ENCODE peak calls at places on chromosomes 3 and 15, in eight cellular contexts. Q is fibroblast of lung, D is heart right ventricle, C is testis, S is tibial artery, X is HepG2, G is colonic mucosa, R is neural progenitor cell. H is an unnamed sample.
A peak's percentile ranks its signal among the peaks of the same experiment; 100 is the strongest.

GRCh38 chr3:171451915-171452707 is 8.1 kb downstream of the TNIK start:
- DNase-seq in Q (no peak), D (no peak), C (no peak), S (no peak), X (no peak), G (no peak), R (no peak), H (no peak)

GRCh38 chr15:75606711-75607684 is 18.5 kb downstream of the SNUPN start:
- DNase-seq in Q (no peak), D (no peak), C (no peak), S (no peak), X (no peak), G (no peak), R (no peak), H (no peak)

GRCh38 chr3:197366301-197367044 is 68.1 kb upstream of the DLG1 start:
- DNase-seq in Q (peak; percentile 20), D (no peak), C (no peak), S (peak; percentile 53), X (no peak), G (no peak), R (no peak), H (no peak)

GRCh38 chr3:160921020-160921635 is 165.1 kb downstream of the PPM1L start:
- DNase-seq in Q (peak; percentile 57), D (no peak), C (peak; percentile 49), S (no peak), X (peak; percentile 30), G (no peak), R (peak; percentile 61), H (no peak)

GRCh38 chr3:37700849-37701248 is 160.8 kb upstream of the CTDSPL start:
- DNase-seq in Q (no peak), D (no peak), C (no peak), S (peak; percentile 21), X (no peak), G (peak; percentile 25), R (no peak), H (no peak)

GRCh38 chr3:72523409-72524172 is 324.7 kb downstream of the SHQ1 start:
- DNase-seq in Q (no peak), D (peak; percentile 14), C (no peak), S (no peak), X (no peak), G (peak; percentile 50), R (no peak), H (no peak)

GRCh38 chr3:73746610-73747009 is 121.9 kb upstream of the PDZRN3 start:
- DNase-seq in Q (no peak), D (no peak), C (no peak), S (no peak), X (no peak), G (no peak), R (no peak), H (no peak)

GRCh38 chr15:31078461-31078860 is 23.1 kb downstream of the TRPM1 start:
- DNase-seq in Q (no peak), D (no peak), C (no peak), S (no peak), X (no peak), G (no peak), R (peak; percentile 36), H (no peak)

GRCh38 chr3:103690536-103690935 is 1255.7 kb downstream of the ZPLD1 start:
- DNase-seq in Q (no peak), D (no peak), C (no peak), S (no peak), X (no peak), G (no peak), R (no peak), H (no peak)

GRCh38 chr3:159840900-159841299 is 147.7 kb upstream of the IL12A start:
- DNase-seq in Q (peak; percentile 69), D (no peak), C (no peak), S (no peak), X (no peak), G (no peak), R (no peak), H (no peak)

GRCh38 chr15:39804026-39804425 is 21.4 kb upstream of the FSIP1 start:
- DNase-seq in Q (peak; percentile 76), D (no peak), C (no peak), S (no peak), X (peak; percentile 21), G (no peak), R (no peak), H (no peak)

GRCh38 chr3:185362850-185363661 is at the start of gene MAP3K13:
- DNase-seq in Q (peak; percentile 97), D (peak; percentile 62), C (peak; percentile 91), S (peak; percentile 87), X (peak; percentile 54), G (peak; percentile 83), R (peak; percentile 94), H (peak; percentile 77)

GRCh38 chr3:158830391-158830790 is 28.5 kb downstream of the MFSD1 start:
- DNase-seq in Q (peak; percentile 35), D (no peak), C (no peak), S (no peak), X (no peak), G (no peak), R (no peak), H (no peak)

GRCh38 chr3:133964547-133964946 is 65.2 kb downstream of the SLCO2A1 start:
- DNase-seq in Q (no peak), D (no peak), C (no peak), S (no peak), X (peak; percentile 4), G (no peak), R (no peak), H (no peak)

GRCh38 chr3:150472421-150472820 is 64.3 kb downstream of the TSC22D2 start:
- DNase-seq in Q (no peak), D (no peak), C (no peak), S (no peak), X (no peak), G (no peak), R (no peak), H (no peak)
- H3K27ac ChIP-seq in Q (no peak overlapping the region), D (no peak overlapping the region), C (no peak overlapping the region), S (no peak overlapping the region), X (no peak overlapping the region), G (no peak overlapping the region), R (no peak overlapping the region), H (no peak overlapping the region)

GRCh38 chr3:4512895-4513616 is 19.9 kb downstream of the ITPR1 start:
- DNase-seq in Q (no peak), D (no peak), C (no peak), S (no peak), X (peak; percentile 95), G (no peak), R (no peak), H (no peak)

GRCh38 chr3:4511491-4512251 is 18.5 kb downstream of the ITPR1 start:
- DNase-seq in Q (no peak), D (no peak), C (no peak), S (no peak), X (no peak), G (no peak), R (no peak), H (no peak)

GRCh38 chr3:4509043-4509442 is 15.9 kb downstream of the ITPR1 start:
- DNase-seq in Q (no peak), D (no peak), C (no peak), S (no peak), X (no peak), G (no peak), R (no peak), H (no peak)

GRCh38 chr3:4508048-4508981 is 15.2 kb downstream of the ITPR1 start:
- DNase-seq in Q (no peak), D (no peak), C (no peak), S (no peak), X (no peak), G (no peak), R (peak; percentile 34), H (no peak)

GRCh38 chr3:4509983-4510755 is 17.0 kb downstream of the ITPR1 start:
- DNase-seq in Q (no peak), D (no peak), C (no peak), S (no peak), X (no peak), G (no peak), R (no peak), H (no peak)
- TF ChIP-seq CTCF in Q (no peak), D (no peak), C (no peak), S (no peak), X (no peak), G (no peak), R (no peak), H (no peak)

GRCh38 chr15:42239528-42240245 is 31.6 kb upstream of the VPS39 start:
- DNase-seq in Q (no peak), D (no peak), C (no peak), S (no peak), X (no peak), G (no peak), R (no peak), H (no peak)
- H3K27ac ChIP-seq in Q (no peak overlapping the region), D (no peak overlapping the region), C (no peak overlapping the region), S (no peak overlapping the region), X (no peak overlapping the region), G (no peak overlapping the region), R (no peak overlapping the region), H (no peak overlapping the region)

DNA sequence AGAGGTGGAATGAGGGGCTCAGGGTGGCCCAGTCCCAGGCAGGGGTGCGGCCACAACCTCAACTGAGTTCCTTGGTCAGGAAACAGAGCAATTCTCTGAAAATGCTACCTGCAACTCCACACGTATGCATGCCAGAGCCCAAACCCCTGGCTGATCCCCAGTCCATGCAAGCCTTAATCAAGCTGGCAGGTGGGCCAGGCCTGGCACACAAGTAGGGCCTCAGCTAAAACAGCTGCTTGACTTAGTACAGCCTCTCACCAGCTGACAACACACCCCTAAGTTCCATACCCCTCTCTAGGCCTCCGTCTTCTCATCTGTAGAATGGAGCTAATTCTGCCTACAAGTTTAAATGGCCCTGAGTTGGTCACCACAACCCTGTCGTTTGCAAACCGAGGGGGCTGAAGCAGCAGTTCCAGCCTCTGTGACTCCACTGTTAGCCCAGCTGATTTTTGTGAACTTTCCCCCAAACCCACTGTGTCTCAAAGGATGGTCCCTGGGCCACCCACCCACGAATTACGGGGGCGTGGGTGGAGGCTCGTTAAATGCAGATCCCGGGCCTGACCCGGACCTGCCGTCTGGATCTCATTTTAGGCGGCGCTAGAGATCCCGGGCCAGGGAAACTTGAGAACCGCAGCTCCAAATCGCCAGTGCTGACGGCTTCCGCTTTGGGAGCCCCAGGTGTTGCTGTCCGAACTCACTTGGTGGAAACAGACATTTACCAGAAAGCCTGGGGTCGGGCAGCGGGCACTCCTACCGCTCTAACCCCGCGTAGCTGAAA is 927 bp downstream of the CHDH start:
- DNase-seq in Q (peak; percentile 39), D (peak; percentile 43), C (peak; percentile 75), S (no peak), X (peak; percentile 47), G (peak; percentile 69), R (peak; percentile 80), H (peak; percentile 47)
- TF ChIP-seq CTCF in Q (peak; percentile 44), D (no peak), C (no peak), S (no peak), X (peak; percentile 27), G (no peak), R (peak; percentile 47), H (peak; percentile 36)

GRCh38 chr15:27457766-27458165 is 486.8 kb downstream of the GABRG3 start:
- DNase-seq in Q (no peak), D (no peak), C (no peak), S (no peak), X (no peak), G (no peak), R (no peak), H (no peak)
- H3K27ac ChIP-seq in Q (no peak overlapping the region), D (no peak overlapping the region), C (no peak overlapping the region), S (no peak overlapping the region), X (no peak overlapping the region), G (no peak overlapping the region), R (no peak overlapping the region), H (no peak overlapping the region)

H was measured in dorsolateral prefrontal cortex.